ENCODE peak calls at places on chromosomes 1 and 21, in four cellular contexts. A, G, J and O are unnamed samples.
A peak's percentile ranks its signal among the peaks of the same experiment; 100 is the strongest.

GRCh38 chr1:226470921-226471320 is 63.0 kb upstream of the PARP1 start:
- DNase-seq in G (no peak), J (no peak), A (no peak), O (no peak)

GRCh38 chr1:172322219-172323061 is 98.0 kb upstream of the C1orf105 start:
- DNase-seq in G (peak; percentile 89), J (no peak), A (no peak), O (peak; percentile 89)

GRCh38 chr21:45590246-45590725 is 48.0 kb upstream of the SLC19A1 start:
- DNase-seq in J (peak; percentile 35), G (no peak), A (peak; percentile 69), O (no peak)

GRCh38 chr1:95012389-95012788 is 60.4 kb downstream of the ALG14 start:
- DNase-seq in G (peak; percentile 83), J (no peak), A (no peak), O (no peak)

GRCh38 chr1:182615468-182616129 is 11.4 kb upstream of the RGS16 start:
- DNase-seq in G (no peak), J (no peak), A (no peak), O (peak; percentile 38)

GRCh38 chr1:110619412-110620249 is 13.5 kb upstream of the KCNA2 start:
- DNase-seq in A (peak; percentile 80), J (peak; percentile 64), G (peak; percentile 79), O (peak; percentile 81)

GRCh38 chr1:170221031-170221430 is 75.3 kb downstream of the NTMT2 start:
- DNase-seq in G (no peak), J (no peak), A (no peak), O (no peak)

GRCh38 chr1:57252597-57253306 is 171.1 kb downstream of the DAB1 start:
- DNase-seq in J (peak; percentile 24), A (no peak), G (no peak), O (no peak)

GRCh38 chr21:36916718-36917117 is 49.8 kb downstream of the HLCS start:
- DNase-seq in A (no peak), G (no peak), J (no peak), O (no peak)